ENCODE peak calls at places on chromosomes 1 and 21, in four cellular contexts. R is NCI-H146; B is DMS79; U is activated T-helper 1 cell treated with anti-CD3 and anti-CD28 coated beads, Interleukin-12 subunit alpha, Interleukin-12 subunit beta, Interleukin-2, Interleukin-4 antibody, amounts not matched to agents 30 ng/mL and 10 ng/mL and 1 ng/mL, durations not matched to agents 14 hours and 24 hours and 36 hours. O is an unnamed sample.

GRCh38 chr1:36400825-36401601 is 3.3 kb upstream of the LSM10 start:
- DNase-seq in R (no peak), B (no peak), U (no peak), O (peak)

GRCh38 chr21:39111928-39112327 is 71.3 kb downstream of the PSMG1 start:
- DNase-seq in R (no peak), B (no peak), U (no peak), O (no peak)

GRCh38 chr1:233905416-233906051 is 1.1 kb downstream of the SLC35F3 start:
- DNase-seq in R (no peak), B (no peak), U (no peak), O (no peak)

GRCh38 chr1:207823880-207824566 is 72.2 kb downstream of the CD46 start:
- DNase-seq in R (no peak), B (no peak), U (peak), O (peak)

GRCh38 chr1:183433703-183434102 is 15.5 kb upstream of the NMNAT2 start:
- DNase-seq in R (no peak), B (no peak), U (no peak), O (no peak)

GRCh38 chr1:37477198-37477931 is 3.0 kb downstream of the ZC3H12A start:
- DNase-seq in R (no peak), B (no peak), U (peak), O (peak)

GRCh38 chr1:109181085-109181806 is 32.5 kb upstream of the SARS1 start:
- DNase-seq in R (no peak), B (no peak), U (no peak), O (no peak)

GRCh38 chr1:84726593-84727275 is 36.5 kb upstream of the SSX2IP start:
- DNase-seq in R (no peak), B (no peak), U (no peak), O (no peak)

GRCh38 chr21:32771134-32771523 is 426 bp downstream of the PAXBP1 start:
- DNase-seq in R (peak), B (peak), U (no peak), O (peak)

GRCh38 chr1:27360159-27361043 is 6.4 kb downstream of the MAP3K6 start:
- DNase-seq in R (no peak), B (no peak), U (peak), O (peak)

GRCh38 chr1:164579346-164579745 is 20.4 kb downstream of the PBX1 start:
- DNase-seq in R (no peak), B (no peak), U (no peak), O (no peak)

GRCh38 chr1:205313681-205314308 is 7.8 kb downstream of the NUAK2 start:
- DNase-seq in R (no peak), B (peak), U (peak), O (peak)

GRCh38 chr1:37486680-37487618 is 12.6 kb downstream of the ZC3H12A start:
- DNase-seq in R (peak), B (no peak), U (peak), O (peak)